ENCODE peak calls at places on chromosomes 12 and 14, in nine cellular contexts. V, C, I, H, U, X, R, Z and P are unnamed samples.

GRCh38 chr12:57459055-57459749 is 383 bp upstream of the GLI1 start:
- DNase-seq in V (peak), C (peak), I (peak), H (peak), U (peak), X (peak), R (peak), Z (peak), P (peak)

GRCh38 chr12:93273834-93274705 is 103.7 kb upstream of the NUDT4 start:
- DNase-seq in V (no peak), C (no peak), I (no peak), H (no peak), U (no peak), X (no peak), R (no peak), Z (no peak), P (no peak)

GRCh38 chr12:54156578-54156977 is 32.2 kb downstream of the SMUG1 start:
- DNase-seq in V (no peak), C (no peak), I (no peak), H (no peak), U (no peak), X (no peak), R (no peak), Z (no peak), P (no peak)

GRCh38 chr12:18217981-18218380 is 43.3 kb upstream of the PIK3C2G start:
- DNase-seq in V (peak), C (no peak), I (no peak), H (no peak), U (no peak), X (no peak), R (no peak), Z (no peak), P (no peak)

GRCh38 chr14:99245541-99246511 is 26.2 kb downstream of the BCL11B start:
- DNase-seq in V (no peak), C (no peak), I (no peak), H (no peak), U (no peak), X (no peak), R (no peak), Z (no peak), P (no peak)

GRCh38 chr12:45934956-45935355 is 55.4 kb downstream of the SCAF11 start:
- DNase-seq in V (no peak), C (no peak), I (no peak), H (no peak), U (no peak), X (no peak), R (no peak), Z (no peak), P (no peak)

GRCh38 chr12:101925935-101926334 is 48.6 kb downstream of the DRAM1 start:
- DNase-seq in V (no peak), C (no peak), I (peak), H (no peak), U (no peak), X (no peak), R (no peak), Z (no peak), P (no peak)

GRCh38 chr12:12511895-12512674 is 50.6 kb downstream of the DUSP16 start:
- DNase-seq in V (no peak), C (no peak), I (no peak), H (peak), U (no peak), X (no peak), R (no peak), Z (no peak), P (no peak)

GRCh38 chr14:71136386-71137060 is 229.3 kb downstream of the PCNX1 start:
- DNase-seq in V (no peak), C (no peak), I (no peak), H (no peak), U (no peak), X (no peak), R (no peak), Z (no peak), P (no peak)

GRCh38 chr12:46205293-46205692 is 63.5 kb downstream of the SLC38A1 start:
- DNase-seq in V (peak), C (no peak), I (no peak), H (no peak), U (no peak), X (peak), R (no peak), Z (no peak), P (no peak)

GRCh38 chr14:95268350-95268749 is 51.4 kb downstream of the CLMN start:
- DNase-seq in V (no peak), C (no peak), I (no peak), H (peak), U (no peak), X (no peak), R (no peak), Z (no peak), P (no peak)
- TF ChIP-seq CTCF in V (no peak), C (no peak), I (no peak), H (no peak), U (no peak), X (no peak), R (no peak), Z (no peak), P (no peak)

DNA sequence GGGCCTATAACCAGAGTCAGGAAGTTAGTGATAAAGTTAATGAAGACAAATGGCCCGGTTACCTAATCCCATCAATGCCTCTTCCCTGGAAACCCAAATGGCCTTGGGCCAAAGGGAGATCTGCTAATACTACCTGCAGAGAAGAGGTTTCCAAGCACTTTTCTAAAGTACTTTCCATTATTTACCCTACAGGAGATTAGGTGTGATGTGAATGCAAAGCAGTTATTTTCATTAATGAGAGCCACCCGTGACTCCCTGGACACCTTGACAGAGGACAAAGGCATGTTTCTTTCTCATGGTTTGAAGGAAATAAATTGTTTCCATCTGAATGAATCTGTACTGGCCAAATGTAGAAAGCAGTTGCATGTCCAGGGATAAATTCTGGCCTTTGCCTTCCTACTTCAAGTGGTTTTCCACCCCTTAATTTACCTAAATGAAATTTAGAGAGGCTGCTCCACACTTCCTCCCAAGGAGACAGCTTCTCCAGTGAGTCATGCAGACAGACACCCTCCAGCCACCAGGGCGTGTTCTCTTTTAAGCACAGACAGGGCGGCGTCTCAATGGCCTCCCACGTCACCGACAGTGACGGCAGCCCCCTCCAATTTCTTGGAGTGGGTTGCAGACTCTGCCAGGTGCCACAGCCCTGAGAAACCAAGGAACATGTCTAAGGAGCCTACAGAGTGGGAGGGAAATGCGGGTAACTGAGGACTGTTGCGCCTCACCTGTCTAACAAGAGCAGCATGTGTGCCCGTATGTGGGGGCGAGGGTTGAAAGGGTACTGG is 43.9 kb upstream of the GNPNAT1 start:
- DNase-seq in V (peak), C (no peak), I (no peak), H (no peak), U (peak), X (peak), R (no peak), Z (no peak), P (peak)
- TF ChIP-seq CTCF in V (no peak), C (no peak), I (no peak), H (no peak), U (no peak), X (no peak), R (no peak), Z (no peak), P (no peak)

DNA sequence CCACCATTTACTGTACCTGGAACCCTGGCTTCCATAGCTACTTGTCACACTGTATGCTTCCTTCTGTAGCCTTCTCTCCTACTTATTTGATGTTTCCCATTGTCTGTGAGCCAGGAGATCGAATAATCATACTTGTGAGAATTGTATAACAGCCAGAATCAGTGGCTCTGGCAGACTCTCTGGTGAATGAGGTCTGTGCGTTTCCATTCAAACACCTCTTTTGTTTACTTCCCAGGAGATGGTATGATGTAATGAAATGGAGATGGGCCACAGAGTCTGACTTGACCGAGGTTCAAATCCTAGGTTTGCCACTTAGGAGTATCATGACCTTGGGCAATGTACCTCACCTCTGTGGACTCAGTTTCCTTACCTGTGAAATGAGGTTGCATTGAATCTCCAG is 35.7 kb upstream of the CLMN start:
- DNase-seq in V (peak), C (no peak), I (no peak), H (no peak), U (no peak), X (no peak), R (no peak), Z (no peak), P (no peak)
- TF ChIP-seq CTCF in V (no peak), C (no peak), I (no peak), H (no peak), U (no peak), X (no peak), R (no peak), Z (no peak), P (no peak)

GRCh38 chr12:109811624-109811995 is 21.6 kb downstream of the TRPV4 start:
- DNase-seq in V (no peak), C (no peak), I (no peak), H (no peak), U (no peak), X (no peak), R (no peak), Z (no peak), P (peak)
- TF ChIP-seq CTCF in V (peak), C (no peak), I (no peak), H (no peak), U (no peak), X (peak), R (peak), Z (no peak), P (no peak)